ENCODE peak calls at places on chromosomes 1 and 21, in seven cellular contexts. One of them, this sample, is unnamed.

GRCh38 chr21:26966978-26967913 is at the start of gene ADAMTS5:
- DNase-seq in AG04450: no peak
- DNase-seq in HFF-Myc: no peak
- DNase-seq in mammary epithelial cell: peak
- DNase-seq in small intestine: no peak
- DNase-seq in endothelial cell of umbilical vein: peak
- DNase-seq in fibroblast of mammary gland: peak
- DNase-seq in this sample: no peak

GRCh38 chr1:162644986-162645314 is 12.7 kb downstream of the DDR2 start:
- DNase-seq in AG04450: no peak
- DNase-seq in HFF-Myc: no peak
- DNase-seq in mammary epithelial cell: no peak
- DNase-seq in small intestine: no peak
- DNase-seq in endothelial cell of umbilical vein: no peak
- DNase-seq in fibroblast of mammary gland: no peak
- DNase-seq in this sample: no peak

GRCh38 chr1:168613038-168613451 is 36.6 kb downstream of the XCL1 start:
- DNase-seq in AG04450: no peak
- DNase-seq in HFF-Myc: no peak
- DNase-seq in mammary epithelial cell: no peak
- DNase-seq in small intestine: no peak
- DNase-seq in endothelial cell of umbilical vein: no peak
- DNase-seq in fibroblast of mammary gland: no peak
- DNase-seq in this sample: no peak

GRCh38 chr21:32278068-32278467 is 781 bp downstream of the MIS18A start:
- DNase-seq in AG04450: no peak
- DNase-seq in HFF-Myc: no peak
- DNase-seq in mammary epithelial cell: no peak
- DNase-seq in small intestine: no peak
- DNase-seq in endothelial cell of umbilical vein: peak
- DNase-seq in fibroblast of mammary gland: peak
- DNase-seq in this sample: no peak

GRCh38 chr1:153629971-153630370 is 1.7 kb downstream of the S100A1 start:
- DNase-seq in AG04450: no peak
- DNase-seq in HFF-Myc: no peak
- DNase-seq in mammary epithelial cell: no peak
- DNase-seq in small intestine: no peak
- DNase-seq in endothelial cell of umbilical vein: no peak
- DNase-seq in fibroblast of mammary gland: no peak
- DNase-seq in this sample: no peak

GRCh38 chr1:180585994-180586359 is 27.2 kb downstream of the OVAAL start:
- DNase-seq in AG04450: no peak
- DNase-seq in HFF-Myc: no peak
- DNase-seq in mammary epithelial cell: no peak
- DNase-seq in small intestine: no peak
- DNase-seq in endothelial cell of umbilical vein: no peak
- DNase-seq in fibroblast of mammary gland: no peak
- DNase-seq in this sample: no peak

GRCh38 chr1:114336360-114336759 is 174.6 kb downstream of the TRIM33 start:
- DNase-seq in AG04450: no peak
- DNase-seq in HFF-Myc: no peak
- DNase-seq in mammary epithelial cell: peak
- DNase-seq in small intestine: no peak
- DNase-seq in endothelial cell of umbilical vein: no peak
- DNase-seq in fibroblast of mammary gland: no peak
- DNase-seq in this sample: no peak

GRCh38 chr1:226975909-226976670 is 36.0 kb downstream of the COQ8A start:
- DNase-seq in AG04450: no peak
- DNase-seq in HFF-Myc: no peak
- DNase-seq in mammary epithelial cell: no peak
- DNase-seq in small intestine: no peak
- DNase-seq in endothelial cell of umbilical vein: no peak
- DNase-seq in fibroblast of mammary gland: no peak
- DNase-seq in this sample: no peak

GRCh38 chr21:32457962-32458361 is 45.5 kb downstream of the EVA1C start:
- DNase-seq in AG04450: no peak
- DNase-seq in HFF-Myc: no peak
- DNase-seq in mammary epithelial cell: no peak
- DNase-seq in small intestine: no peak
- DNase-seq in endothelial cell of umbilical vein: no peak
- DNase-seq in fibroblast of mammary gland: no peak
- DNase-seq in this sample: no peak

GRCh38 chr1:44460107-44460885 is 55.2 kb downstream of the RNF220 start:
- DNase-seq in AG04450: no peak
- DNase-seq in HFF-Myc: no peak
- DNase-seq in mammary epithelial cell: no peak
- DNase-seq in small intestine: no peak
- DNase-seq in endothelial cell of umbilical vein: no peak
- DNase-seq in fibroblast of mammary gland: no peak
- DNase-seq in this sample: no peak

GRCh38 chr21:43643193-43643592 is 16.1 kb downstream of the HSF2BP start:
- DNase-seq in AG04450: no peak
- DNase-seq in HFF-Myc: no peak
- DNase-seq in mammary epithelial cell: no peak
- DNase-seq in small intestine: no peak
- DNase-seq in endothelial cell of umbilical vein: no peak
- DNase-seq in fibroblast of mammary gland: no peak
- DNase-seq in this sample: no peak

GRCh38 chr21:14545906-14546480 is at the start of gene SAMSN1:
- DNase-seq in AG04450: no peak
- DNase-seq in HFF-Myc: no peak
- DNase-seq in mammary epithelial cell: no peak
- DNase-seq in small intestine: peak
- DNase-seq in endothelial cell of umbilical vein: peak
- DNase-seq in fibroblast of mammary gland: no peak
- DNase-seq in this sample: peak
- H3K4me3 ChIP-seq in AG04450: no peak
- H3K4me3 ChIP-seq in HFF-Myc: no peak
- H3K4me3 ChIP-seq in mammary epithelial cell: no peak
- H3K4me3 ChIP-seq in small intestine: no peak
- H3K4me3 ChIP-seq in endothelial cell of umbilical vein: peak
- H3K4me3 ChIP-seq in fibroblast of mammary gland: no peak
- H3K4me3 ChIP-seq in this sample: peak

GRCh38 chr1:9542425-9542824 is 3.2 kb downstream of the SLC25A33 start:
- DNase-seq in AG04450: no peak
- DNase-seq in HFF-Myc: no peak
- DNase-seq in mammary epithelial cell: no peak
- DNase-seq in small intestine: peak
- DNase-seq in endothelial cell of umbilical vein: peak
- DNase-seq in fibroblast of mammary gland: peak
- DNase-seq in this sample: peak
- H3K4me3 ChIP-seq in AG04450: no peak
- H3K4me3 ChIP-seq in HFF-Myc: peak
- H3K4me3 ChIP-seq in mammary epithelial cell: no peak
- H3K4me3 ChIP-seq in small intestine: no peak
- H3K4me3 ChIP-seq in endothelial cell of umbilical vein: no peak
- H3K4me3 ChIP-seq in fibroblast of mammary gland: no peak
- H3K4me3 ChIP-seq in this sample: no peak

DNA sequence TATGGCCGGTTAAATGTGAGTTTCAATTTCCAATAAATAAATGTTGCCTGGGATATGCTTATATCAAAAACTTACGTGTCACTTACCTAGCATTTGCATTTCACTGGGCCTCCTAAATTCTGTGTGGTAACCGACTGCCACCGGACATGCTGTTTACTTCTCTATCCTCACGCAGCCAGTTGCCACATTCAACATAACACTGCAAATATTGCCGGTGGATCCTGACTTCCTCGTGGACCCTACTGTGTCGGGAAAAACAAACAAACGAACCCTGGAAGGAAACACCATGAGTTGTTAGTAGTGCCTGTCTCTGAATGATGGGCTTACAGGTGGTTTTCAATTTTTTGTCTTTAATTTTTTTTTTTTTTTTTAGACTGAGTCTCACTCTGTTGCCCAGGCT is 54.1 kb downstream of the RIPK4 start:
- DNase-seq in AG04450: no peak
- DNase-seq in HFF-Myc: no peak
- DNase-seq in mammary epithelial cell: no peak
- DNase-seq in small intestine: no peak
- DNase-seq in endothelial cell of umbilical vein: no peak
- DNase-seq in fibroblast of mammary gland: no peak
- DNase-seq in this sample: no peak
- H3K4me3 ChIP-seq in AG04450: no peak
- H3K4me3 ChIP-seq in HFF-Myc: no peak
- H3K4me3 ChIP-seq in mammary epithelial cell: no peak
- H3K4me3 ChIP-seq in small intestine: no peak
- H3K4me3 ChIP-seq in endothelial cell of umbilical vein: no peak
- H3K4me3 ChIP-seq in fibroblast of mammary gland: no peak
- H3K4me3 ChIP-seq in this sample: no peak

DNA sequence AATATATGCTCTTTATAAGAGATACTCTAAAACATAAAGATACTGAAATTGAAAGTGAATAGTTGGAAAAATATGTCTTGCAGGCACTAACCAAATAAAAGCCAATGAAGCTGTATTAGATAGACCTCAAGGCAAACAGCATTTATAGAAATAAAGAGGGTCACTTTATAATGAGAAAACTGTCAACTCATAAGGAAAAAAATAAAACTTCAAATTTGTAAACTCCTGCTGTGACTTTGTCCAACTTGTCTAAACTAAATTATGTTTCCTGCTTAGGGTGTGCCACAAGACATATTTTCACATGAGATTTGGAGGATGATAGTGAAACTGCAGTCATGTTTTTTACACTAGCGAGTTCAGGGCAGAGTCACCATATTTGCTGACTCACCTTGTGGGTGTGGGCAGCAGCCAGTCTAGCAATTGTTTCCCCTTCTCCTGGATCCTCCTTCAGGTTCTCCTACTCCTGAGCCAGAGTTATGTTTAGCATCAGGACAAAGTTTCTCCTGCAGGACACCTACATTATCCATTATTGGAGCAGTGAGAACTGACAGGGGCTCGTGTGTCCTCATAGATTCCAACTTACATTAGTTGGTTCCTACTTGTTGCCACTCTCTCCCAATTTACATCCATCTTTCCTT is 43.8 kb downstream of the CD53 start:
- DNase-seq in AG04450: no peak
- DNase-seq in HFF-Myc: peak
- DNase-seq in mammary epithelial cell: peak
- DNase-seq in small intestine: peak
- DNase-seq in endothelial cell of umbilical vein: peak
- DNase-seq in fibroblast of mammary gland: peak
- DNase-seq in this sample: peak
- H3K4me3 ChIP-seq in AG04450: no peak
- H3K4me3 ChIP-seq in HFF-Myc: no peak
- H3K4me3 ChIP-seq in mammary epithelial cell: peak
- H3K4me3 ChIP-seq in small intestine: no peak
- H3K4me3 ChIP-seq in endothelial cell of umbilical vein: no peak
- H3K4me3 ChIP-seq in fibroblast of mammary gland: no peak
- H3K4me3 ChIP-seq in this sample: no peak

DNA sequence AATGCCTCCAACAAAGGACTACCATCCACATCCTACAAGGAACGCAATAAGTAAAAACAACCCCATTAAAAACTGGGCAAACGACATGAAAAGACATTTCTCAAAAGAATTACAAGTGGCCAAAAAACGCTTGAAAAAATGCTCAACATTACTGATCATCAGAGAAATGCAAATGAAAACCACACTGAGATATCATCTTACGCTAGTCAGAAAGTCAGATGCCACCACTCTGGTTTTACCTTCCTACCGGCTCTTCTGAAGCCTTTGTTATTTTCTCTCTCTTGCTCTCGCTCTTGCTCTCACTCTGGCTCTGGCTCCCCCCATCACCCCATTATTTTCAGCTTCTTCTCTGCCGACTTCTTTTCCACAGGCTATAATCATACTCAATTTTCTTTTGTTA is 38.8 kb downstream of the VPS45 start:
- DNase-seq in AG04450: no peak
- DNase-seq in HFF-Myc: no peak
- DNase-seq in mammary epithelial cell: no peak
- DNase-seq in small intestine: peak
- DNase-seq in endothelial cell of umbilical vein: no peak
- DNase-seq in fibroblast of mammary gland: no peak
- DNase-seq in this sample: peak
- H3K4me3 ChIP-seq in AG04450: no peak
- H3K4me3 ChIP-seq in HFF-Myc: no peak
- H3K4me3 ChIP-seq in mammary epithelial cell: no peak
- H3K4me3 ChIP-seq in small intestine: no peak
- H3K4me3 ChIP-seq in endothelial cell of umbilical vein: no peak
- H3K4me3 ChIP-seq in fibroblast of mammary gland: no peak
- H3K4me3 ChIP-seq in this sample: no peak

DNA sequence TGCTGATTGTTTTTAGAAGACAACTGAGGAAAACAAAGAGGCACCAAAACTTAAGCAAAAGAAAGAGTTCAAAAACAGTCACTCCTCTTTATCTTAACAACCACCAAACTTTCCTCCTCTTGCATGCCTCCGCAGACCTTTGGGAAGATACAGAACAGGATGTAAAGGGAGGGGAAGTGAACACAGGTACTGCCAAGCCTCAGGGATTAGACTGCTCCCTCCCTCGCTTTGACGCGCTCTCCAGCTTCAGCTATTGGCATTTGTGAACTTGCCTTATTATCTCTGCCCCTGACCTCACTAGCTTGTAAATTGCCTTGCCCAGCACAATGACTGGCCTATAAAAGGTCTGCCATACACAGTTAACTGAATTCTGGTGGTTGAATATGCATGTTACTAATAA is 4.8 kb upstream of the SRP9 start:
- DNase-seq in AG04450: no peak
- DNase-seq in HFF-Myc: no peak
- DNase-seq in mammary epithelial cell: peak
- DNase-seq in small intestine: peak
- DNase-seq in endothelial cell of umbilical vein: no peak
- DNase-seq in fibroblast of mammary gland: no peak
- DNase-seq in this sample: no peak
- H3K4me3 ChIP-seq in AG04450: no peak
- H3K4me3 ChIP-seq in HFF-Myc: no peak
- H3K4me3 ChIP-seq in mammary epithelial cell: peak
- H3K4me3 ChIP-seq in small intestine: no peak
- H3K4me3 ChIP-seq in endothelial cell of umbilical vein: no peak
- H3K4me3 ChIP-seq in fibroblast of mammary gland: no peak
- H3K4me3 ChIP-seq in this sample: no peak

GRCh38 chr1:246156847-246157246 is 350.2 kb downstream of the SMYD3 start:
- DNase-seq in AG04450: no peak
- DNase-seq in HFF-Myc: no peak
- DNase-seq in mammary epithelial cell: no peak
- DNase-seq in small intestine: no peak
- DNase-seq in endothelial cell of umbilical vein: no peak
- DNase-seq in fibroblast of mammary gland: no peak
- DNase-seq in this sample: no peak
- H3K4me3 ChIP-seq in AG04450: no peak
- H3K4me3 ChIP-seq in HFF-Myc: no peak
- H3K4me3 ChIP-seq in mammary epithelial cell: no peak
- H3K4me3 ChIP-seq in small intestine: no peak
- H3K4me3 ChIP-seq in endothelial cell of umbilical vein: no peak
- H3K4me3 ChIP-seq in fibroblast of mammary gland: no peak
- H3K4me3 ChIP-seq in this sample: no peak